ENCODE peak calls at places on chromosomes 5 and 9, in five cellular contexts. M is left lung; H is upper lobe of right lung; L is adrenal gland; X is CD8-positive, alpha-beta T cell. V is an unnamed sample.
A peak's percentile ranks its signal among the peaks of the same experiment; 100 is the strongest.

GRCh38 chr9:33172735-33173238 is 5.7 kb upstream of the B4GALT1 start:
- DNase-seq in M (no peak), H (no peak), L (no peak), X (no peak), V (no peak)

GRCh38 chr5:178207183-178207916 is 3.0 kb downstream of the HNRNPAB start:
- DNase-seq in M (peak; percentile 10), H (no peak), L (peak; percentile 65), X (no peak), V (no peak)

GRCh38 chr9:109556061-109556460 is 58.0 kb upstream of the PTPN3 start:
- DNase-seq in M (no peak), H (no peak), L (no peak), X (no peak), V (no peak)

GRCh38 chr5:76367623-76368366 is 35.3 kb upstream of the IQGAP2 start:
- DNase-seq in M (no peak), H (no peak), L (no peak), X (no peak), V (no peak)

GRCh38 chr5:92952243-92952642 is 628.8 kb downstream of the NR2F1-AS1 start:
- DNase-seq in M (no peak), H (no peak), L (no peak), X (no peak), V (no peak)

GRCh38 chr5:9621379-9621903 is 8.7 kb downstream of the TAS2R1 start:
- DNase-seq in M (no peak), H (no peak), L (no peak), X (no peak), V (no peak)

GRCh38 chr5:73607228-73607627 is 18.8 kb upstream of the ARHGEF28 start:
- DNase-seq in M (no peak), H (no peak), L (no peak), X (no peak), V (no peak)

GRCh38 chr5:9198399-9198798 is 347.5 kb downstream of the SEMA5A start:
- DNase-seq in M (no peak), H (no peak), L (no peak), X (no peak), V (no peak)

GRCh38 chr9:79731483-79731882 is 159.7 kb downstream of the TLE4 start:
- DNase-seq in M (no peak), H (no peak), L (no peak), X (no peak), V (no peak)

GRCh38 chr9:32928912-32929311 is 72.5 kb downstream of the APTX start:
- DNase-seq in M (no peak), H (no peak), L (no peak), X (no peak), V (no peak)

GRCh38 chr5:14487896-14488570 is 93.6 kb upstream of the OTULINL start:
- DNase-seq in M (peak; percentile 77), H (no peak), L (no peak), X (no peak), V (no peak)

GRCh38 chr9:105667867-105668266 is 5.6 kb downstream of the TAL2 start:
- DNase-seq in M (no peak), H (no peak), L (no peak), X (no peak), V (no peak)

GRCh38 chr5:73393606-73394489 is 54.7 kb downstream of the FOXD1 start:
- DNase-seq in M (no peak), H (no peak), L (no peak), X (no peak), V (no peak)

GRCh38 chr9:37775216-37775919 is 9.5 kb downstream of the EXOSC3 start:
- DNase-seq in M (no peak), H (no peak), L (no peak), X (no peak), V (no peak)

DNA sequence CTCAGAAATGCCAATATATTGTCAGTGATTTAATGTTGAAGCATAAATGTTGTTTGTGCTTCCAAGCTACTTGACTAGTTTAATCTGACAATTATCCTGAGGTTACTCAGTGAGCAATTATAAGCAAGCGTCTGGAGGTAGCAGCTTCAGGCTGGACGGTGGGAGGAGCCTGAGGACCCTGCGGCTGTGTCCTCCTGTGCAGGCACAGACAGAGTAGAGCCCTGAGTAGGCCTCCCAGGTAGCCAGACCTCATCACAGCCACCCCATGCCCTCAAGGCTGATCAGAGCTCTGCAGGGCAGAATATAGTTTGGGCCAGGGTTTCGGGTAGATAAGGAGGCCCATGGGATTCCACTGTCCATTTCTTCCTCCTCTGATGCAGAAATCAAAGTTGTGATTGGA is 153.6 kb downstream of the DRD1 start:
- DNase-seq in M (no peak), H (no peak), L (no peak), X (no peak), V (no peak)
- H3K4me3 ChIP-seq in M (no peak overlapping the region), H (no peak overlapping the region), L (no peak overlapping the region), X (no peak overlapping the region), V (no peak overlapping the region)

GRCh38 chr5:158849219-158849791 is 250.4 kb downstream of the EBF1 start:
- DNase-seq in M (no peak), H (no peak), L (no peak), X (no peak), V (no peak)

GRCh38 chr5:158847772-158848171 is 251.9 kb downstream of the EBF1 start:
- DNase-seq in M (no peak), H (no peak), L (no peak), X (no peak), V (no peak)

GRCh38 chr5:158843305-158843704 is 256.4 kb downstream of the EBF1 start:
- DNase-seq in M (peak; percentile 37), H (no peak), L (no peak), X (no peak), V (no peak)

GRCh38 chr5:158848634-158849033 is 251.1 kb downstream of the EBF1 start:
- DNase-seq in M (no peak), H (no peak), L (no peak), X (no peak), V (no peak)

GRCh38 chr5:158845941-158846340 is 253.8 kb downstream of the EBF1 start:
- DNase-seq in M (no peak), H (no peak), L (no peak), X (no peak), V (no peak)
- H3K27ac ChIP-seq in M (no peak overlapping the region), H (no peak overlapping the region), L (no peak overlapping the region), X (no peak overlapping the region), V (no peak overlapping the region)

DNA sequence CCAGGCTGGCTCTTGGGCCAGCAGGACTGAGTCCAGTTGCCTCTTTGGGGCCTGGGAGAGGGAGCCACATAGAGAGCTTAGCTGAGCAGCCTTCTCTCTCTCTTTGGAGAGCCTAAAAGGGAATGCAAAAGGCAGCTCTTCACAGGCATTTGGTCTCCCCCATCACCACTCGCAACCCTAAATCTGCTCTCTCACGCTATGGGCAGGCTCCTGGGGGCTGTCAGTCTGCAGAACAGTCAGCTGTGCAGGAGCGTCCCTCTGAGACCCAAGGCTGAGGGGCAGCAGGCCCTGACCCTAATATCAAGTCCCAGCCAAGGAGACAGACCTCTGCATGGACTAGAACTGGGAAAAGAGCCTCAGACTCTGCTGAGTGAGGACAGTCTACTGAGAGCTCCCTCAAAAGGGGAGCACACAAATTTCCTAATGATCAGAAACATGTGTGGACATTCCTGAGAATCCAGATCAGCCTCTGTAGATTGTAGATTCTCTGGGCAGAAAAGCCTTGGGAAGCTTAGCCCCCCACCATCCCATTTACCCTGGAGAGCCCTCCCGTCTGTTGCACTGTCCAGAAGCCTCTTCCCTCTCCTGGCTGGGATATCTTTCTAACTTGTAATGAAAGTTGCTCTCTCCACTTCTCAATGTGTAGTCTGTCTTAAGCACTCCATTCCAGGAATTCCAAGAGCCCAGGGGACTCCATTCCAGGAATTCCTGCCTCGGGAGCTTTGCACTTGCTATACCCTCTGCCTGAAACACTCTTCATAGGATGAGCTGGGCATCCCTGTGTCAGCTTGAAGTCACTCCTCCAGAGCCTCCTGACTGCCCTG is 79.4 kb downstream of the FAM114A2 start:
- DNase-seq in M (no peak), H (no peak), L (no peak), X (no peak), V (no peak)
- TF ChIP-seq CTCF in M (no peak), H (no peak), L (no peak), X (no peak), V (no peak)

GRCh38 chr9:119365291-119366027 is 3.8 kb downstream of the BRINP1 start:
- DNase-seq in M (no peak), H (no peak), L (peak; percentile 37), X (no peak), V (no peak)

GRCh38 chr9:119368681-119369581 is at the start of gene BRINP1:
- DNase-seq in M (peak; percentile 76), H (peak; percentile 65), L (peak; percentile 41), X (no peak), V (no peak)

GRCh38 chr9:119368179-119368578 is 1.1 kb downstream of the BRINP1 start:
- DNase-seq in M (no peak), H (no peak), L (no peak), X (no peak), V (no peak)

GRCh38 chr9:119369670-119370366 is 583 bp upstream of the BRINP1 start:
- DNase-seq in M (peak; percentile 55), H (no peak), L (no peak), X (no peak), V (no peak)

GRCh38 chr9:119366909-119367690 is 2.1 kb downstream of the BRINP1 start:
- DNase-seq in M (no peak), H (no peak), L (no peak), X (no peak), V (no peak)
- H3K4me3 ChIP-seq in M (no peak overlapping the region), H (no peak overlapping the region), L (no peak overlapping the region), X (no peak overlapping the region), V (no peak overlapping the region)

DNA sequence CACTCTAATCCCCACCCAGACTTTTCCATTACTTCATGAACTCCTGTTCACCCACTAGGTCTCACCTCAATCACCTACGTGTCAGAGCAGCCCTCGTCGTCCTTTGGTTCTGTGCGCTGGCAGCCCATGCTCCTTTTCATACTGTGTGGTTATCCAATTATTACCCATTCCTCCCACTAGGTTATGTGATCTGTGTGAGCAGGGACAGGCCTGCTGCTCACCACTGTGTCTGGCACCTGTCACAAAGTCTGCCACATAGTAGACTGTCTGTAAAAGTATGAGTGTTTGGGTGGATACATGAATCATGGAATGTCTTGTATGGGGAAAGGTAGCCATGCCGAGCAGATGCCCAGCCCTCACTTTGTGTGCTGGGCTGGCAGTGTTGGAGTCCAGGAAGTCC is 12.1 kb upstream of the SMAD5 start:
- DNase-seq in M (no peak), H (no peak), L (no peak), X (no peak), V (no peak)
- H3K27ac ChIP-seq in M (no peak overlapping the region), H (no peak overlapping the region), L (no peak overlapping the region), X (no peak overlapping the region), V (no peak overlapping the region)

GRCh38 chr5:141234109-141234508 is 11.0 kb downstream of the PCDHB14 start:
- DNase-seq in M (no peak), H (no peak), L (no peak), X (no peak), V (no peak)
- TF ChIP-seq CTCF in M (no peak), H (peak; percentile 19), L (no peak), X (no peak), V (no peak)

V was measured in lower lobe of right lung.